ENCODE peak calls at places on chromosomes 12 and 14, in nine cellular contexts. M is HCT116; H is mucosa of descending colon; P is CD4-positive, CD25-positive, alpha-beta regulatory T cell; N is neuronal stem cell; L is fibroblast of lung; E is SK-N-SH; Q is OCI-LY7; U is CD8-positive, alpha-beta memory T cell. B is an unnamed sample. For H3K9me3 and H3K4me1, the result is how much of the 10 kb centered on the place peaks cover.

GRCh38 chr14:55701638-55702037 is 121.6 kb downstream of the KTN1 start:
- DNase-seq in M (no peak), H (no peak), L (peak), U (no peak), Q (no peak), E (no peak), P (no peak), N (no peak), B (no peak)

GRCh38 chr12:132216354-132216987 is 72.2 kb downstream of the NOC4L start:
- DNase-seq in P (no peak), Q (no peak), N (no peak), U (no peak), H (no peak), E (no peak), L (no peak), M (no peak), B (no peak)

GRCh38 chr12:47282206-47282605 is 202.4 kb upstream of the AMIGO2 start:
- DNase-seq in N (no peak), L (no peak), H (no peak), E (no peak), M (no peak), U (no peak), Q (no peak), P (no peak), B (no peak)

GRCh38 chr12:57047981-57048380 is 1.9 kb downstream of the MYO1A start:
- DNase-seq in N (no peak), E (no peak), Q (no peak), U (no peak), L (no peak), H (no peak), P (no peak), M (no peak), B (no peak)

GRCh38 chr14:104102282-104102914 is 16.9 kb downstream of the ASPG start:
- DNase-seq in M (no peak), E (no peak), P (no peak), L (no peak), U (no peak), Q (no peak), N (no peak), H (peak), B (no peak)

GRCh38 chr12:65824314-65824563 is at the start of gene HMGA2:
- DNase-seq in Q (no peak), U (no peak), L (peak), N (peak), E (no peak), H (peak), P (no peak), M (peak), B (no peak)

GRCh38 chr14:21092147-21093011 is 6.1 kb downstream of the ZNF219 start:
- DNase-seq in P (peak), N (peak), E (peak), U (peak), Q (peak), L (peak), H (peak), M (peak), B (peak)

GRCh38 chr14:102873131-102873530 is 49.3 kb upstream of the AMN start:
- DNase-seq in L (no peak), Q (no peak), E (no peak), H (no peak), N (no peak), P (no peak), M (no peak), U (no peak), B (no peak)

GRCh38 chr12:95790025-95790911 is at the start of gene NTN4:
- DNase-seq in L (no peak), E (peak), M (no peak), H (peak), Q (no peak), P (no peak), U (peak), N (peak), B (peak)

DNA sequence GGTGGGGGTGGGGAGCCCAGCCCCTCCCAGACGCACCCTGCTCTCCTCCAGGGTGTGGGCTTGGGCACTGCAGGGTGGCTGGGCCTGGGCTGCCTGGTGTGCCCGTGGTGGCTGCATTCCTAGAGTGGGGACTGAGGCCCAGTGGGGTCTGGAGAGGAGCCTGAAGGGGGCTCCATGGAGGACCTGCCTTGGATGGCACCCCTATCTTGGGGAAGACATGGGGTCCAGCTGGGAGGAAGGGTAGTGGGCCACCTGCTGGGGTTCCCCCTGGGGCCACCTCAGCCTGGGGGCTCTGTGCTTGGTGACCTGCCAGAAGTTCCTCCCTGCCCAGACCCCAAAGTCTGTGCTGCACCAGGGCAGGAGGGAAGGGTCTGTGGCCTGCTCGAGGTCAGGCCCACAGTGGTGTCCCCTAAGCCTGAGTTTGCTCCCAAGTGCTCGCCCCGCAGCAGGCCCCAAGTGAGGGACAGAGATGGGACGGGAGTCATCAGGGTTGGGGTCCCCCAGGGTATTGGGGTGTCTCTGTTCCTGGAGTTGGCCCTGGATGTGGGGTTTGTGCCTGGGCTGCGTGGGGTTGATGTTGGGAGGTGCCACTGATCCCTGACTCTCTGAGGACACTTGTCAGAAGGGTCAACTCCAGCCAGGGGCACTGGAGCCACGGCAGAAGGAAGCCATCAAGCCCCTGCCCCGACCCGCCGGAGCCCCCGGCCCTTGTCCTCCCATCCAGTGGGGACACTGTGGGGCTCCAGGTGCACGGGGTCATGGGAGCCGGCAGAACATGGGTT is 382.9 kb downstream of the TMEM121 start:
- DNase-seq in P (no peak), E (no peak), H (no peak), L (no peak), U (no peak), N (no peak), Q (no peak), M (no peak), B (no peak)
- H3K9me3 ChIP-seq in P (under half), E (under half), H (under half), L (under half), U (under half), N (under half), Q (under half), M (under half), B (under half)

GRCh38 chr14:39160494-39160893 is 9.6 kb downstream of the TRAPPC6B start:
- DNase-seq in Q (no peak), P (no peak), E (no peak), N (no peak), L (no peak), M (no peak), H (no peak), U (no peak), B (no peak)

GRCh38 chr14:39158222-39158858 is 11.8 kb downstream of the TRAPPC6B start:
- DNase-seq in N (no peak), M (no peak), P (no peak), H (no peak), E (no peak), U (no peak), L (no peak), Q (no peak), B (no peak)

GRCh38 chr14:39154594-39155189 is 15.4 kb downstream of the TRAPPC6B start:
- DNase-seq in N (no peak), U (no peak), L (no peak), P (no peak), H (no peak), M (no peak), E (no peak), Q (no peak), B (no peak)
- H3K4me1 ChIP-seq in N (under half), U (under half), L (under half), P (under half), H (under half), M (under half), E (under half), Q (under half), B (under half)

DNA sequence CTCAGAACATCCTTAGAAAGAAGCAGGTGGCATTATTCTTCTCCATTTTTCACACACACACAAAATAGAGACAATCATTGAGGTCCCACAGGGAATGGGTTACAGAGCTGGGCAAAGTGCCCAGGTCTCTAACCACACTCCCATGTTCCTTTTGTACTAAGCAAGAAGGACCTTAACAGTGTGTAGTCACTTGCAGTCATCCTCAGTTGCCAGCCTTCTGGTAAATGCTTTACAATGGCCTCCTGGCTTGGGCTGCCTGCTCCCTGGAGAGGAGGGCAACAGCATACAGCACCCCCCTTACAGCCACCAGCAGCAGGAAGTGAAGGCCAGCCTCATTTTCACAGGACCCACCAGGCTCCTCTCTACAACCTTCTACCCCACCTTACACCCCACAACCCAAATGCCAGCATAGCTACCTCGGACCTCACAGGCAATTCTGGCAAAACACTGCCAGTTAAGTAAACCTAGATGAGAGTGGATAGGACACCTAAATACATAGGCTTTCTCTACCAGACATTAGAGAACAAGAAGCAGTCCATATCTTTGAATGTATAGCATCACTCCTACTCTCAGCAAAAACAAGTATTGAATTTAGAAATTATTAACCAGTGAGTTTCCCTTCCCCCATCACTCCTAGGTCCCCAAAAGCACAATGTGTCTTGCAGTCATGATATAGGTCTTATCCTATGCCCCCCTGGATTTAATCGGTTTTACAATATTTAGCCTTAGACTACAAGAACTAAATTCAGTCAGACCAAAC is 88.1 kb downstream of the PPP2R5E start:
- DNase-seq in N (no peak), E (no peak), P (no peak), U (no peak), M (no peak), H (no peak), L (peak), Q (no peak), B (no peak)
- H3K4me3 ChIP-seq in N (no peak), E (no peak), P (no peak), U (no peak), M (no peak), H (no peak), L (no peak), Q (no peak), B (no peak)

DNA sequence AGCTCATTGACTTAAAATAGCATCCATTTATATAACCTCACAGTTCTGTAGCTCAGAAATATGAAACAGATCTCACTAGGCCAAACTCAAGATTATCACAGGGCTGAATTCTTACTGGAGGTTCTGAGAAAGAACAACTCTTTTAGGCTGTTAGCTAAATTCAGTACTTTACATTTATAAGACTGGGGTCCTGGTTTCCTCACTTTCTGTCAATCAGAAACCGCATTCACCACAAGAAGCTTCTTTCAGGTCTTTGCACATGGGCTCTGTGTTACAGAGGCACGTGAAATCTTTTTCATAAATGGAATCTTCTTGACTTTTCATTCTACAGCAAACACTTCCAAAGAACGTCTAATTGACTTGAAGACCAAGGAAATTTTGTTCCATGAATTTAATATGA is 876.3 kb upstream of the FOXG1 start:
- DNase-seq in U (no peak), Q (no peak), P (no peak), E (no peak), M (no peak), H (no peak), N (no peak), L (no peak), B (no peak)
- H3K9me3 ChIP-seq in U (under half), Q (under half), P (under half), E (under half), M (under half), H (under half), N (under half), L (under half), B (under half)

GRCh38 chr14:95190857-95191256 is 33.5 kb upstream of the DICER1 start:
- DNase-seq in M (no peak), Q (no peak), H (no peak), E (no peak), U (no peak), L (no peak), N (no peak), P (no peak), B (no peak)
- H3K4me1 ChIP-seq in M (under half), Q (under half), H (under half), E (under half), U (under half), L (under half), N (under half), P (under half), B (under half)

GRCh38 chr12:124928095-124928911 is 13.9 kb upstream of the UBC start:
- DNase-seq in L (peak), P (no peak), N (no peak), E (no peak), U (no peak), M (peak), H (peak), Q (no peak), B (no peak)
- H3K4me3 ChIP-seq in L (peak), P (peak), N (peak), E (peak), U (peak), M (peak), H (no peak), Q (peak), B (peak)

GRCh38 chr12:9909724-9910123 is 22.4 kb downstream of the CLEC2A start:
- DNase-seq in E (no peak), M (no peak), L (no peak), Q (no peak), U (no peak), P (no peak), N (no peak), H (no peak), B (no peak)
- H3K9me3 ChIP-seq in E (under half), M (under half), L (under half), Q (under half), U (under half), P (under half), N (under half), H (under half), B (under half)

GRCh38 chr12:49750027-49750977 is 8.9 kb downstream of the TMBIM6 start:
- DNase-seq in E (no peak), L (peak), Q (peak), P (peak), U (peak), N (no peak), H (no peak), M (peak), B (no peak)

GRCh38 chr12:49748800-49749199 is 7.4 kb downstream of the TMBIM6 start:
- DNase-seq in P (no peak), M (no peak), U (no peak), H (no peak), N (no peak), L (no peak), E (no peak), Q (no peak), B (no peak)

GRCh38 chr12:49748306-49748705 is 6.9 kb downstream of the TMBIM6 start:
- DNase-seq in P (no peak), E (no peak), U (no peak), H (no peak), N (no peak), M (no peak), L (no peak), Q (no peak), B (no peak)

DNA sequence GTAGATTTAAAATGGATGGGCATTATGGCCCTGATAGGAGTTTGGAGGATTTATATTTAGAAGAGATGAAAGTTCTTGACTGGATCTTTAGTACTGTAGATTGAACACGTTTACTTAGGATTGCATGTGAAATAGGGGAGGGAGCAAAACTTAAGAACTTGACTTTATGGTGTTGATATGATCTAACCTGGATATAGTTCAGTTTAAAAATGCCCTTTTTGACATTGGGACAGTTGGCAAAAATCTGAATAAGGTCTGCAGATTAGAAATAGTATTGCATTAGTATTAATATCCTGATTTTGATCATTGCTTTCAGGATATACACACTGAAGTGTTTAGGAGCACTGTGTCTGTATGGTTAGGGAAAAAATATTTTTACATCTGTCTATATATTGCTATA is 9.6 kb downstream of the TMBIM6 start:
- DNase-seq in U (no peak), P (no peak), E (no peak), N (no peak), Q (no peak), M (no peak), H (no peak), L (no peak), B (no peak)
- H3K4me1 ChIP-seq in U (half or more), P (half or more), E (under half), N (under half), Q (half or more), M (under half), H (under half), L (under half), B (under half)

GRCh38 chr14:64706119-64706465 is 1.9 kb downstream of the PLEKHG3 start:
- DNase-seq in P (no peak), H (no peak), L (no peak), M (no peak), E (no peak), Q (no peak), U (no peak), N (no peak), B (no peak)
- H3K4me3 ChIP-seq in P (peak), H (no peak), L (no peak), M (peak), E (no peak), Q (no peak), U (no peak), N (peak), B (peak)

B was measured in HAP-1.